ENCODE peak calls at places on chromosomes 11 and 22, in six cellular contexts. G is GM12865, N is PC-3, E is cardiac muscle cell, W is neural crest cell, X is IMR-90. A is an unnamed sample.

GRCh38 chr11:65478411-65479183 is 20.2 kb upstream of the MALAT1 start:
- DNase-seq in W (no peak), G (no peak), E (no peak), N (no peak), X (peak), A (no peak)

GRCh38 chr11:134519788-134520187 is 107.7 kb upstream of the B3GAT1 start:
- DNase-seq in N (no peak), W (no peak), E (no peak), G (no peak), X (no peak), A (no peak)

GRCh38 chr11:23336961-23337360 is 476.7 kb upstream of the CCDC179 start:
- DNase-seq in E (no peak), G (no peak), W (no peak), X (peak), N (no peak), A (no peak)

GRCh38 chr11:93330446-93330984 is at the start of gene DEUP1:
- DNase-seq in G (peak), E (peak), N (peak), W (peak), X (no peak), A (peak)

GRCh38 chr22:37777122-37777687 is 30.5 kb upstream of the GCAT start:
- DNase-seq in E (no peak), N (peak), G (peak), W (no peak), X (peak), A (peak)

GRCh38 chr11:112627588-112628045 is 333.6 kb upstream of the NCAM1 start:
- DNase-seq in N (no peak), E (no peak), W (no peak), X (no peak), G (peak), A (no peak)

GRCh38 chr11:46380340-46381045 is 976 bp upstream of the MDK start:
- DNase-seq in G (peak), W (peak), X (no peak), E (peak), N (peak), A (peak)

GRCh38 chr11:43687120-43687791 is 6.7 kb downstream of the HSD17B12 start:
- DNase-seq in X (peak), W (no peak), G (no peak), N (peak), E (peak), A (no peak)

GRCh38 chr11:38046571-38047135 is 1448.6 kb upstream of the RAG2 start:
- DNase-seq in W (no peak), N (no peak), E (no peak), G (no peak), X (no peak), A (no peak)

GRCh38 chr11:32426192-32426591 is 9.1 kb downstream of the WT1 start:
- DNase-seq in G (no peak), X (no peak), W (no peak), E (no peak), N (no peak), A (peak)

GRCh38 chr22:38811241-38811640 is 17.3 kb upstream of the DNAL4 start:
- DNase-seq in X (no peak), W (no peak), N (no peak), G (no peak), E (no peak), A (no peak)

GRCh38 chr11:3169952-3170755 is 5.0 kb upstream of the OSBPL5 start:
- DNase-seq in E (peak), G (no peak), X (peak), W (no peak), N (peak), A (no peak)

GRCh38 chr11:124108158-124108557 is 7.1 kb upstream of the VWA5A start:
- DNase-seq in W (no peak), G (peak), E (peak), X (peak), N (peak), A (no peak)

GRCh38 chr11:43664295-43664694 is 16.2 kb upstream of the HSD17B12 start:
- DNase-seq in G (no peak), W (no peak), X (no peak), E (no peak), N (no peak), A (no peak)

DNA sequence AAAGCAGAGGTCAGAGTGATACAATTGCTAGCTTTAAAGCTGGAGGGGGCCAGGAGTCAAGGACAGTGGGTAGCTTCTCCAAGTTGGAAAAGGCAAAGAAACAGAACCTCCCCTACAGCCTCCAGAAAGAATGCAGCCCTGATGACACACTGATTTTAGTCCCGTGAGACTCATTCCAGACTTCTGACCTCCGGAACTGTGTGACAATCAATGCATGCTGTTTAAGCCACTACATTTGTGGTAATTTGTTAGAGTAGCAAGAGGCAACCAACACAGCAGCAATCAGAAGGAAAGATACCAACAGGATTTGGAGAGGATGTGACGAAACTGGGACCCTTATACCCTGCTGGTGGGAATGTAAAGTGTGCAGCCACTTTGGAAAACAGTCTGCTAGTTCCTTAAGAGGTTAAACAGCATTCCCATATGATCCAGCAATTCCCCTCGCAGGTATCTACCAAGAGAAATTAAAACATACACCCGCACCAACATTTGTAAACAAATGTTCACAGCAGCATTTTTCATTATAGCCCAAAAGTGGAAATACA is 66.7 kb downstream of the DSCAML1 start:
- DNase-seq in E (no peak), W (no peak), N (no peak), X (no peak), G (no peak), A (no peak)
- TF ChIP-seq CTCF in E (peak), W (no peak), N (no peak), X (no peak), G (no peak), A (no peak)

DNA sequence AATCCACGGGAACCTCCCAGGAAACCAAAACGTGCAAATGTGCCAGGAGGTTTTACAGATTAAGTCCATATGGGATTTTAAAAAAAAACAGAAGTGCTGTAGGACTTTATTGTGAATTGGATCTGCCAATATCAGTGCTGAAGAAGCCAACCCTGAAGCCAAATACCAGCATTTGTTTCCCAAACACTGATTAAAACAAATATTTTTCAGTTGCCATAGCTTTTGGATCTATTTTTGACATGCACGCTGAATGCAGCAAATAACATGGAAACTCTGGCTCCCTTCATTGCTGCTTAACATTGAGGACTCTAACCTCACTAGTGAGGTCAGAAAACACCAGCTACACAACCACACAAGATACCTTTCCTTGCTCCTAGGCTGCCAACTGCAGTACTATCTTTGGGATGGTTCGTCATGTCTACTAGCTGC is 28.4 kb upstream of the SIK2 start:
- DNase-seq in N (no peak), X (no peak), E (no peak), W (no peak), G (no peak), A (no peak)
- TF ChIP-seq CTCF in N (no peak), X (no peak), E (no peak), W (no peak), G (no peak), A (no peak)

DNA sequence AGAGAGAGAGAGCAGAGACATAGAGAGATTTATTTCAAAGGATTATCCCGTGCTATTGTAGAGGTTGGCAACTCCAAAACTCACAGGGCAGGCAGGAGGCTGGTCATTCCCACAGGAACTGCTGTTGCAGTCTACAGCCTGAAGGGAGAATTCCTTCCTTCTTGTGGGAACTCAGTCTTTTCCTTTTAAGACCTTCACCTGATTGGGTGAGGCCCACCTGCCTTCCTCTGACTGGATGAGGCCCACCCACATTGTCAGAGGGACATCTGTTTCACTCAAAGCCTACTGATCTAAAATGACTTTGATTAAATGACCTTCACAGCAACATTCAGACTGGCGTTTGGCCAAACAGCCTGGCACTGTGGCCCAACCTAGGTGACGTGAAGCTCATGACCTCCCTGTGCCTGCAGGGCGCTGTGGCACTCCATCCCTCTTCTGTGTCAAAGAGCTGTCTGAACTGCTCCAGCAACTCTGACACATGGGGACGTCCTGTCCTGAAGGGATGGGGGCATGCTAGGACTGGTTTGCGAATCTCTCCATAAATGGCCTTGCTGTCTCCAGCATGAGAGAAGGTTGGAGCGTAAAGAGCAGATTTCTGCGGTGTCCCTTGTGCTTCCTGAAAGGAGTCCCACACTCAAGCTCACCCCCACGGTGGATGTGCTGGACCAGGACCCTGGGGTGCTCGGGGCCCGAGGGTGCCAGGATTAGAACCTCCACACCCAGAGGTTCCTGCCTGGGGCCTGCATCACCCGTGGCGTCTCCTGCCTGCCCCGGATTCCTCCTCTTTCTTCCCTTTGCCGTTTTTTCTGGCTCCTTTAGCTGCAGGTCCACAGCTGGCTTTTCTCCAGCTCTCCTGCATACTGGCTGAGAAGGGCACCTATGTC is 20.7 kb downstream of the KRTAP5-5 start:
- DNase-seq in E (no peak), N (no peak), W (no peak), G (no peak), X (no peak), A (no peak)
- TF ChIP-seq CTCF in E (no peak), N (no peak), W (no peak), G (no peak), X (no peak), A (no peak)

GRCh38 chr22:33576205-33576604 is 344.1 kb downstream of the LARGE1 start:
- DNase-seq in G (no peak), N (no peak), W (no peak), X (no peak), E (no peak), A (no peak)
- TF ChIP-seq CTCF in G (no peak), N (no peak), W (no peak), X (no peak), E (no peak), A (no peak)

DNA sequence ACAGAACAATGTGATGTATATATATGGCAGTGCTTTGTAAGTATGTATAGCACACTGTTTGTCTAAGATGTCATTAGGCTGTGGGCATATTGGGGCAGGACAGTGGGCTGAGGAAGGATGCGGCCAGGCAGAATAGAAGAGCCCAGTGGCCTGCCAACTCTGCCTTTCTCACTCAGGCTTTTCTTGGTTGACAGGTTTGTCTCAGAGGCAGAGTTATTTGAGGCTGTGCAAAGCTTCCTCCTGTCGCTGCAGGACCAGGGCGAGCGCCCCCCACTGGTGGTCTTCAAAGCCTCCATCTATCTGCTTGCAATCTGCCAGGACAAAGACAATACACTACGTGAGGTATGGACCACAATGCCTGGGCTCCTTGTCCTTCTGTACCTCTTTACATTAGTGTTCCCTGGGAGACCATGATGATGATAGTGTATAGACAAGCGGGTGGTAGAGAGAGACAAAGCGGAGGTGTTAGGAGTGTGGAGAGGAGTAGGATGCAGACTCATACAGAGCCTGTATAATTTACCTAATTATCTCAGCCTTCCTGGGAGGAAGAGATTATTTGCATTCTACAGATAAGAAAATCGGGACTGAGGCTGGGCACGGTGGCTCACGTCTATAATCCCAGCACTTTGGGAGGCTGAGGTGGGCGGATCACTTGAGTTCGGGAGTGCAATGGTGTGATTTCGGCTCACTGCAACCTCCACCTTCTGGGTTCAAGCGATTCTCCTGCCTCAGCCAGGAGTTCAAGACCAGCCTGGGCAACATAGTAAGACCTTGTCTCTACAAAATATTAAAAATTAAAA is 37.3 kb upstream of the CCDC134 start:
- DNase-seq in N (peak), E (peak), G (peak), X (no peak), W (peak), A (peak)
- TF ChIP-seq CTCF in N (peak), E (peak), G (peak), X (peak), W (peak), A (peak)

DNA sequence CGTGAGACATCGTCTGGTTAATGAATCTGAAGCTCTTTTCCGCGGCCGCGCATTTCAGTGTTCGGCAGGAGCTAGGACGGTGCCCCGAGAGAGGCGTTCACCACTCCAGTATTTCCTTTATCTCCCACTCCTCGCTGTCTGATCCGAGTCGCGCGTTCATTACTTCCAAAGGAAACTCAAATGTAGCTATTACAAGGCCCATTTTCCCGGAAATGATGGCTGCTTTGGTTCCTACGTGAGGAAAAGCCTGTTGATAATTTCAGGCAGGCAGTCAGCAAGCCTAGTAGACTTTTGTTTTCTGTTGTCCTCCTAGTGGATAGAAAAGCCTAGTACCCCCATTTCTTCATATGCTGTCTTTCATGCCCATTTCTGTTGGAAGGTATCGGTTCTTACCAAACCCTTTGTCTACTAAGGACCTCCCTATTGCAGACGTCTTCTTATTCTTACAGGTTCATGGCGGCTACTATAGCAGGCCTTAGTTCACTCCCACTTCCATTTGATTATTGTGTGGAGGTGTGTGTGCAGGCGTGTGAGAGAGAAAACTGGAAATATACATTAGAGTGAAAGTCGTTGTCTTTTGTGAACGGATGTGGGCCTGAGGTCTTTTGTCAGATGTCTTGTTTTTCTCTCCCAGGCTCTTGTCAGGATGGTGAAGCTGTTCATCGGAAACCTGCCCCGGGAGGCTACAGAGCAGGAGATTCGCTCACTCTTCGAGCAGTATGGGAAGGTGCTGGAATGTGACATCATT is 737 bp downstream of the RBM4 start:
- DNase-seq in X (peak), E (peak), W (no peak), N (peak), G (peak), A (no peak)
- TF ChIP-seq CTCF in X (peak), E (peak), W (peak), N (no peak), G (peak), A (no peak)